ENCODE peak calls at places on chromosomes 12 and 14, in six cellular contexts. One of them, this sample, is unnamed.

GRCh38 chr14:53542692-53543091 is 389.6 kb upstream of the DDHD1 start:
- DNase-seq in astrocyte of the spinal cord: peak
- DNase-seq in A549: no peak
- DNase-seq in endodermal cell: no peak
- DNase-seq in mucosa of descending colon: peak
- DNase-seq in choroid plexus epithelial cell: peak
- DNase-seq in this sample: no peak

GRCh38 chr14:50403433-50403832 is 6.8 kb upstream of the CDKL1 start:
- DNase-seq in endodermal cell: no peak
- DNase-seq in A549: no peak
- DNase-seq in mucosa of descending colon: no peak
- DNase-seq in choroid plexus epithelial cell: peak
- DNase-seq in astrocyte of the spinal cord: peak
- DNase-seq in this sample: no peak

GRCh38 chr12:1839464-1839863 is 19.1 kb downstream of the LRTM2 start:
- DNase-seq in mucosa of descending colon: no peak
- DNase-seq in choroid plexus epithelial cell: no peak
- DNase-seq in A549: no peak
- DNase-seq in endodermal cell: peak
- DNase-seq in astrocyte of the spinal cord: no peak
- DNase-seq in this sample: no peak

GRCh38 chr12:69108024-69108423 is 131.3 kb upstream of the CPSF6 start:
- DNase-seq in A549: no peak
- DNase-seq in endodermal cell: no peak
- DNase-seq in mucosa of descending colon: no peak
- DNase-seq in choroid plexus epithelial cell: peak
- DNase-seq in astrocyte of the spinal cord: peak
- DNase-seq in this sample: no peak

GRCh38 chr12:89333564-89334252 is 18.6 kb downstream of the DUSP6 start:
- DNase-seq in endodermal cell: peak
- DNase-seq in astrocyte of the spinal cord: no peak
- DNase-seq in mucosa of descending colon: peak
- DNase-seq in A549: no peak
- DNase-seq in choroid plexus epithelial cell: no peak
- DNase-seq in this sample: peak

GRCh38 chr12:69341328-69341727 is 6.9 kb upstream of the LYZ start:
- DNase-seq in mucosa of descending colon: no peak
- DNase-seq in A549: no peak
- DNase-seq in astrocyte of the spinal cord: peak
- DNase-seq in choroid plexus epithelial cell: no peak
- DNase-seq in endodermal cell: no peak
- DNase-seq in this sample: no peak

GRCh38 chr14:70188292-70188607 is 501 bp downstream of the SLC8A3 start:
- DNase-seq in endodermal cell: no peak
- DNase-seq in choroid plexus epithelial cell: peak
- DNase-seq in mucosa of descending colon: no peak
- DNase-seq in A549: no peak
- DNase-seq in astrocyte of the spinal cord: no peak
- DNase-seq in this sample: no peak

GRCh38 chr12:65229441-65229840 is 49.0 kb upstream of the MSRB3 start:
- DNase-seq in A549: no peak
- DNase-seq in choroid plexus epithelial cell: peak
- DNase-seq in endodermal cell: no peak
- DNase-seq in astrocyte of the spinal cord: peak
- DNase-seq in mucosa of descending colon: no peak
- DNase-seq in this sample: no peak

GRCh38 chr12:132771126-132771838 is 9.7 kb upstream of the ANKLE2 start:
- DNase-seq in choroid plexus epithelial cell: peak
- DNase-seq in astrocyte of the spinal cord: no peak
- DNase-seq in A549: no peak
- DNase-seq in mucosa of descending colon: peak
- DNase-seq in endodermal cell: no peak
- DNase-seq in this sample: no peak

GRCh38 chr14:54329082-54329695 is 67.6 kb upstream of the CDKN3 start:
- DNase-seq in astrocyte of the spinal cord: peak
- DNase-seq in choroid plexus epithelial cell: peak
- DNase-seq in endodermal cell: peak
- DNase-seq in mucosa of descending colon: peak
- DNase-seq in A549: peak
- DNase-seq in this sample: peak

GRCh38 chr12:92859650-92860386 is 69.3 kb downstream of the EEA1 start:
- DNase-seq in choroid plexus epithelial cell: no peak
- DNase-seq in A549: no peak
- DNase-seq in mucosa of descending colon: peak
- DNase-seq in astrocyte of the spinal cord: no peak
- DNase-seq in endodermal cell: no peak
- DNase-seq in this sample: no peak

GRCh38 chr14:105440554-105440900 is 20.9 kb downstream of the MTA1 start:
- DNase-seq in choroid plexus epithelial cell: no peak
- DNase-seq in A549: no peak
- DNase-seq in mucosa of descending colon: no peak
- DNase-seq in astrocyte of the spinal cord: no peak
- DNase-seq in endodermal cell: no peak
- DNase-seq in this sample: no peak

GRCh38 chr12:62933871-62934798 is 815 bp downstream of the PPM1H start:
- DNase-seq in mucosa of descending colon: peak
- DNase-seq in choroid plexus epithelial cell: no peak
- DNase-seq in A549: peak
- DNase-seq in endodermal cell: peak
- DNase-seq in astrocyte of the spinal cord: peak
- DNase-seq in this sample: peak

GRCh38 chr14:33655421-33655820 is 295.5 kb downstream of the EGLN3 start:
- DNase-seq in A549: no peak
- DNase-seq in mucosa of descending colon: no peak
- DNase-seq in endodermal cell: no peak
- DNase-seq in astrocyte of the spinal cord: no peak
- DNase-seq in choroid plexus epithelial cell: peak
- DNase-seq in this sample: no peak

GRCh38 chr12:116238149-116238548 is 39.3 kb downstream of the MED13L start:
- DNase-seq in A549: no peak
- DNase-seq in mucosa of descending colon: no peak
- DNase-seq in astrocyte of the spinal cord: no peak
- DNase-seq in choroid plexus epithelial cell: no peak
- DNase-seq in endodermal cell: no peak
- DNase-seq in this sample: no peak

GRCh38 chr12:6923003-6923732 is 4.6 kb upstream of the ATN1 start:
- DNase-seq in choroid plexus epithelial cell: no peak
- DNase-seq in mucosa of descending colon: no peak
- DNase-seq in astrocyte of the spinal cord: no peak
- DNase-seq in A549: no peak
- DNase-seq in endodermal cell: no peak
- DNase-seq in this sample: peak

GRCh38 chr12:1592444-1593231 is 1.7 kb downstream of the FBXL14 start:
- DNase-seq in endodermal cell: peak
- DNase-seq in astrocyte of the spinal cord: peak
- DNase-seq in A549: no peak
- DNase-seq in mucosa of descending colon: peak
- DNase-seq in choroid plexus epithelial cell: peak
- DNase-seq in this sample: no peak

GRCh38 chr12:47236109-47236714 is 156.5 kb upstream of the AMIGO2 start:
- DNase-seq in choroid plexus epithelial cell: peak
- DNase-seq in mucosa of descending colon: no peak
- DNase-seq in A549: no peak
- DNase-seq in astrocyte of the spinal cord: peak
- DNase-seq in endodermal cell: no peak
- DNase-seq in this sample: no peak

GRCh38 chr12:68349921-68350606 is 17.9 kb upstream of the MDM1 start:
- DNase-seq in endodermal cell: no peak
- DNase-seq in A549: no peak
- DNase-seq in choroid plexus epithelial cell: no peak
- DNase-seq in mucosa of descending colon: no peak
- DNase-seq in astrocyte of the spinal cord: no peak
- DNase-seq in this sample: no peak

GRCh38 chr12:752673-753400 is 458 bp downstream of the WNK1 start:
- DNase-seq in A549: no peak
- DNase-seq in mucosa of descending colon: peak
- DNase-seq in astrocyte of the spinal cord: peak
- DNase-seq in choroid plexus epithelial cell: peak
- DNase-seq in endodermal cell: peak
- DNase-seq in this sample: peak

GRCh38 chr12:92879698-92880322 is 49.3 kb downstream of the EEA1 start:
- DNase-seq in A549: no peak
- DNase-seq in mucosa of descending colon: no peak
- DNase-seq in astrocyte of the spinal cord: no peak
- DNase-seq in endodermal cell: peak
- DNase-seq in choroid plexus epithelial cell: no peak
- DNase-seq in this sample: no peak

GRCh38 chr12:131131077-131131807 is 177.5 kb downstream of the ADGRD1 start:
- DNase-seq in mucosa of descending colon: no peak
- DNase-seq in choroid plexus epithelial cell: no peak
- DNase-seq in endodermal cell: no peak
- DNase-seq in A549: no peak
- DNase-seq in astrocyte of the spinal cord: no peak
- DNase-seq in this sample: no peak

GRCh38 chr12:131133015-131133905 is 179.6 kb downstream of the ADGRD1 start:
- DNase-seq in mucosa of descending colon: no peak
- DNase-seq in astrocyte of the spinal cord: no peak
- DNase-seq in choroid plexus epithelial cell: peak
- DNase-seq in A549: no peak
- DNase-seq in endodermal cell: no peak
- DNase-seq in this sample: peak

GRCh38 chr12:131131808-131132117 is 178.1 kb downstream of the ADGRD1 start:
- DNase-seq in choroid plexus epithelial cell: no peak
- DNase-seq in endodermal cell: no peak
- DNase-seq in astrocyte of the spinal cord: no peak
- DNase-seq in mucosa of descending colon: no peak
- DNase-seq in A549: no peak
- DNase-seq in this sample: no peak

GRCh38 chr12:131133994-131134393 is 180.3 kb downstream of the ADGRD1 start:
- DNase-seq in mucosa of descending colon: no peak
- DNase-seq in A549: no peak
- DNase-seq in choroid plexus epithelial cell: no peak
- DNase-seq in astrocyte of the spinal cord: no peak
- DNase-seq in endodermal cell: no peak
- DNase-seq in this sample: no peak

DNA sequence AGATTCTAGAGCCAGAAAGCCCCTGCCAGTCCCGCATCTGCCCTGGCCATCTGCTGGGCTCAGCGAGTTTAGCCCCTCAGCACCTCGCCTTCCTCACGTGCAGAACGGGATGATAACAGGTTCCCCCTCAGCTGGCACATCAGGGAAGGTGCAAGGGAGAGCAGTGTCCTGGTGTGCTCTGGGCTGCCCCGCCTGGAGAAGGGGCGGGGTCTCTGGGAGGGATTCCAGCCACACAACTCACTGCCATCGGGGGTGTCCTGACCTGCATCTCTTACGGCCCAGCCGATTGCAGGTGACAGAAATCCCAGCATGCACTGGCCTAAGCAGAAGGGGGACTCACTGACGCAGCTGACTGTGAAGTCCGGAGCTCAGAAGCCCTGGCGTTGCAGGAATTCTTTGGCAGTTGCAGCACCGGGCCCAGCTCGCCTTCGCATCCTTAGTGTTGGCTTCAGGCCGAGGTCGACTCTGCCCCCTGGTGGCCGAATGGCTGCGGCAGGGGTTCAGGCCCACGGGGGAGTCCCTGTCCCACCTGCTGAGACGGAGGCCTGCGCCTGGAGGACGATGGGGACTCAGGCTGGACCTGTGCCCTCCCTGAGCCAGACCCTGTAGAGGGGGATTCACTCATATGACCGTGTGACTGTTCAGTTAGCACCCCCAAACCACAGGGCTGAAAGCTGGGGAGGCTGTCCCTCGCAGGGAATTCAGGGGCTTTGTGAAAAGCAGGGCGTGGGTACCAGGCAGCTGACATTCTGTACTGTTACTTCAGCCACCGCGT is 178.6 kb downstream of the ADGRD1 start:
- DNase-seq in A549: peak
- DNase-seq in choroid plexus epithelial cell: peak
- DNase-seq in astrocyte of the spinal cord: peak
- DNase-seq in endodermal cell: peak
- DNase-seq in mucosa of descending colon: peak
- DNase-seq in this sample: peak
- H3K4me3 ChIP-seq in A549: no peak
- H3K4me3 ChIP-seq in choroid plexus epithelial cell: no peak
- H3K4me3 ChIP-seq in astrocyte of the spinal cord: no peak
- H3K4me3 ChIP-seq in endodermal cell: no peak
- H3K4me3 ChIP-seq in mucosa of descending colon: no peak
- H3K4me3 ChIP-seq in this sample: no peak

GRCh38 chr14:73757381-73757780 is 43.2 kb upstream of the PNMA1 start:
- DNase-seq in endodermal cell: no peak
- DNase-seq in astrocyte of the spinal cord: no peak
- DNase-seq in mucosa of descending colon: no peak
- DNase-seq in A549: no peak
- DNase-seq in choroid plexus epithelial cell: no peak
- DNase-seq in this sample: no peak
- H3K4me3 ChIP-seq in endodermal cell: no peak
- H3K4me3 ChIP-seq in astrocyte of the spinal cord: peak
- H3K4me3 ChIP-seq in mucosa of descending colon: no peak
- H3K4me3 ChIP-seq in A549: no peak
- H3K4me3 ChIP-seq in choroid plexus epithelial cell: peak
- H3K4me3 ChIP-seq in this sample: no peak

DNA sequence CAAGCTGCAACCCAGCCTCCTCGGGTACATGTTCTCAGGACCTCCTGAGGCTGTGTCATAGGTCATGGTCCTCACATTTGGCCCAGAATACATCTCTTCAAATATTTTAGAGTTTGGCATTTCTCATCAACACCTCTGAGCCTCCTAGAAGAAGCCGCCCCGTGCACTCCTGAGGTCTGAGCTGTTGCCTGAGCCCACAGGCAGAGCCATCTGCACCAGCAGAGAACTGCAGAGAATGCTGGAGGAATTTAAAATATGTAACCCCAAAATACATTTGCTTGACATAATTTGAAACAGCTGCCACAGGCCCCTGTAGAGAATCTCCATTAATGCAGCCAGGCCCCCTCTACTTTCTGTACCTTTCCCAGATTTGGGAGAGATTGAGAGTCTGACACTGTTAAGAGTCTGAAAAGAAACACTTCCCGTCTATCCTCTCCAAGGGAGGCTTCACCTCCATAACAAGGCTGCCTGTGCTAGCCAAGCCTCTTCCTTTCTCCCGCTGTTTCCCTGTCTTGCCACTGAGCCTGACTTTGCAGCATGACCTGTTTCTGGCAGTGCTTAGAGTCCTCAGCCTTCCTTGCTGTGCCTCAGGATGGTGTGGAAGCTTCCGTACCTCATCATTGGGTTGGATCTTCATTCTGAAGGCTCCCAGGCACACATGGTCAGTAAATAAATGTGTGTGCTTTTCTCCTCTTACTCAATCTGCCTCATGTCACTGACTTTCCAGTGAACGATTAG is 95.4 kb upstream of the SFSWAP start:
- DNase-seq in mucosa of descending colon: no peak
- DNase-seq in endodermal cell: peak
- DNase-seq in A549: no peak
- DNase-seq in astrocyte of the spinal cord: no peak
- DNase-seq in choroid plexus epithelial cell: peak
- DNase-seq in this sample: no peak
- H3K4me3 ChIP-seq in mucosa of descending colon: no peak
- H3K4me3 ChIP-seq in endodermal cell: no peak
- H3K4me3 ChIP-seq in A549: no peak
- H3K4me3 ChIP-seq in astrocyte of the spinal cord: no peak
- H3K4me3 ChIP-seq in choroid plexus epithelial cell: no peak
- H3K4me3 ChIP-seq in this sample: no peak

DNA sequence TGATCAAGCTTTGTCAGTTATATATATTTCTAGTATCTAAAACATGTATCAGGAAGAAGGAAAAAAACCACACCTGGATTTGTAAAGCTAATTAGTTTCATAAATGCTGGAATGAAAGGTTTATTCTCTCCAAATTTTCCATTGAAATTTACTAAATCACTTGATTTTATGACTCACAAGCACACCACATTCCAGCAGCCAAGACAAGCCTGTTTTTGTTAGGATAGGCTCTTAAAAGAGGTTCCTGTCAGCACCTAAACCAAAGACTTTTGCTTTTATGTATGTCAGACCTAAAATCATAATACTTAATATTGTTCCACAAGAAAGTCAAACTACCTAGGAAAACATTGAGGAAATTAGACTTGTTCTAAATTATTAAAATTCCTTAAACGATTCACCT is 85.3 kb upstream of the PAWR start:
- DNase-seq in A549: no peak
- DNase-seq in astrocyte of the spinal cord: peak
- DNase-seq in endodermal cell: no peak
- DNase-seq in choroid plexus epithelial cell: peak
- DNase-seq in mucosa of descending colon: no peak
- DNase-seq in this sample: no peak
- H3K4me3 ChIP-seq in A549: no peak
- H3K4me3 ChIP-seq in astrocyte of the spinal cord: no peak
- H3K4me3 ChIP-seq in endodermal cell: no peak
- H3K4me3 ChIP-seq in choroid plexus epithelial cell: no peak
- H3K4me3 ChIP-seq in mucosa of descending colon: no peak
- H3K4me3 ChIP-seq in this sample: no peak

This sample was measured in tibial artery.